ENCODE peak calls at places on chromosomes 1 and 21, in six cellular contexts. P, D, U, Q, F and J are unnamed samples.
A peak's percentile ranks its signal among the peaks of the same experiment; 100 is the strongest.

GRCh38 chr1:73800376-73800775 is 397.6 kb downstream of the LRRIQ3 start:
- DNase-seq in P (no peak), D (no peak), U (no peak), Q (peak; percentile 67), F (no peak), J (no peak)

GRCh38 chr1:88013485-88013884 is 670.6 kb upstream of the PKN2 start:
- DNase-seq in P (no peak), D (no peak), U (no peak), Q (peak; percentile 8), F (no peak), J (no peak)

GRCh38 chr1:21652937-21653743 is 16.0 kb downstream of the RAP1GAP start:
- DNase-seq in P (no peak), D (no peak), U (no peak), Q (no peak), F (no peak), J (no peak)

GRCh38 chr1:67053535-67053784 is 488 bp downstream of the SLC35D1 start:
- DNase-seq in P (peak; percentile 68), D (no peak), U (peak; percentile 68), Q (no peak), F (no peak), J (no peak)

GRCh38 chr1:6208723-6209660 is 3.1 kb downstream of the RNF207 start:
- DNase-seq in P (peak; percentile 82), D (peak; percentile 61), U (peak; percentile 56), Q (peak; percentile 30), F (no peak), J (no peak)

GRCh38 chr21:45825209-45825602 is 156.4 kb upstream of the COL6A1 start:
- DNase-seq in P (no peak), D (peak; percentile 25), U (no peak), Q (no peak), F (peak; percentile 9), J (no peak)

GRCh38 chr1:7707527-7707926 is 63.6 kb upstream of the VAMP3 start:
- DNase-seq in P (no peak), D (no peak), U (no peak), Q (peak; percentile 47), F (no peak), J (no peak)

GRCh38 chr21:45026066-45026745 is 48.2 kb upstream of the ADARB1 start:
- DNase-seq in P (no peak), D (no peak), U (no peak), Q (no peak), F (no peak), J (peak; percentile 12)

GRCh38 chr1:110785612-110786011 is 87.3 kb upstream of the CD53 start:
- DNase-seq in P (no peak), D (no peak), U (no peak), Q (no peak), F (no peak), J (no peak)

GRCh38 chr1:57254006-57254405 is 169.9 kb downstream of the DAB1 start:
- DNase-seq in P (no peak), D (no peak), U (no peak), Q (peak; percentile 41), F (no peak), J (no peak)

GRCh38 chr21:45834821-45835293 is 146.7 kb upstream of the COL6A1 start:
- DNase-seq in P (no peak), D (peak; percentile 20), U (no peak), Q (no peak), F (no peak), J (no peak)

GRCh38 chr1:78325293-78325692 is 165.5 kb upstream of the PTGFR start:
- DNase-seq in P (no peak), D (no peak), U (no peak), Q (no peak), F (no peak), J (no peak)

GRCh38 chr1:27602510-27603319 is 1.2 kb downstream of the AHDC1 start:
- DNase-seq in P (peak; percentile 77), D (no peak), U (peak; percentile 61), Q (no peak), F (peak; percentile 75), J (peak; percentile 80)

GRCh38 chr1:87530042-87530441 is 201.4 kb downstream of the LMO4 start:
- DNase-seq in P (no peak), D (no peak), U (no peak), Q (no peak), F (no peak), J (no peak)

GRCh38 chr1:205073511-205073910 is 10.7 kb downstream of the TMEM81 start:
- DNase-seq in P (no peak), D (no peak), U (no peak), Q (no peak), F (no peak), J (no peak)

GRCh38 chr1:182752077-182752826 is 37.3 kb upstream of the NPL start:
- DNase-seq in P (no peak), D (no peak), U (peak; percentile 16), Q (peak; percentile 94), F (peak; percentile 19), J (no peak)

GRCh38 chr1:9261496-9261895 is 26.9 kb downstream of the H6PD start:
- DNase-seq in P (no peak), D (no peak), U (no peak), Q (no peak), F (no peak), J (no peak)

GRCh38 chr1:209409786-209410185 is 173.7 kb upstream of the CAMK1G start:
- DNase-seq in P (no peak), D (no peak), U (no peak), Q (peak; percentile 93), F (no peak), J (peak; percentile 2)

GRCh38 chr1:6770727-6771567 is 14.3 kb upstream of the CAMTA1 start:
- DNase-seq in P (peak; percentile 23), D (peak; percentile 63), U (no peak), Q (peak; percentile 39), F (no peak), J (no peak)

GRCh38 chr1:16944038-16944437 is 22.3 kb downstream of the CROCC start:
- DNase-seq in P (no peak), D (no peak), U (no peak), Q (no peak), F (no peak), J (no peak)

GRCh38 chr1:229880271-229881170 is 186.5 kb upstream of the GALNT2 start:
- DNase-seq in P (no peak), D (no peak), U (no peak), Q (no peak), F (no peak), J (no peak)

GRCh38 chr1:229879746-229880145 is 187.3 kb upstream of the GALNT2 start:
- DNase-seq in P (no peak), D (no peak), U (no peak), Q (peak; percentile 16), F (no peak), J (no peak)

GRCh38 chr1:229883504-229884200 is 183.4 kb upstream of the GALNT2 start:
- DNase-seq in P (no peak), D (peak; percentile 8), U (no peak), Q (no peak), F (no peak), J (peak; percentile 43)

GRCh38 chr1:229884765-229885164 is 182.3 kb upstream of the GALNT2 start:
- DNase-seq in P (no peak), D (peak; percentile 24), U (no peak), Q (no peak), F (no peak), J (peak; percentile 37)

GRCh38 chr1:229882621-229883020 is 184.4 kb upstream of the GALNT2 start:
- DNase-seq in P (no peak), D (no peak), U (no peak), Q (no peak), F (no peak), J (peak; percentile 7)
- H3K27me3 ChIP-seq in P (no peaks in the 10 kb centered on the region), D (no peaks in the 10 kb centered on the region), U (peaks cover 10% of the 10 kb centered on the region), Q (peaks cover 12% of the 10 kb centered on the region), F (no peaks in the 10 kb centered on the region), J (no peaks in the 10 kb centered on the region)

GRCh38 chr21:32120231-32120630 is 158.6 kb downstream of the MIS18A start:
- DNase-seq in P (no peak), D (no peak), U (no peak), Q (no peak), F (no peak), J (no peak)

GRCh38 chr21:32119389-32119788 is 159.5 kb downstream of the MIS18A start:
- DNase-seq in P (no peak), D (no peak), U (no peak), Q (no peak), F (no peak), J (no peak)

GRCh38 chr21:32122082-32122481 is 156.8 kb downstream of the MIS18A start:
- DNase-seq in P (no peak), D (no peak), U (no peak), Q (no peak), F (no peak), J (no peak)
- H3K27ac ChIP-seq in P (no peak overlapping the region), D (no peak overlapping the region), U (no peak overlapping the region), Q (no peak overlapping the region), F (no peak overlapping the region), J (no peak overlapping the region)

GRCh38 chr1:178165196-178165595 is 71.3 kb downstream of the RASAL2 start:
- DNase-seq in P (no peak), D (no peak), U (no peak), Q (no peak), F (no peak), J (no peak)
- H3K4me1 ChIP-seq in P (no peaks in the 10 kb centered on the region), D (no peaks in the 10 kb centered on the region), U (peaks cover 47% of the 10 kb centered on the region), Q (peaks cover 12% of the 10 kb centered on the region), F (no peaks in the 10 kb centered on the region), J (no peaks in the 10 kb centered on the region)

DNA sequence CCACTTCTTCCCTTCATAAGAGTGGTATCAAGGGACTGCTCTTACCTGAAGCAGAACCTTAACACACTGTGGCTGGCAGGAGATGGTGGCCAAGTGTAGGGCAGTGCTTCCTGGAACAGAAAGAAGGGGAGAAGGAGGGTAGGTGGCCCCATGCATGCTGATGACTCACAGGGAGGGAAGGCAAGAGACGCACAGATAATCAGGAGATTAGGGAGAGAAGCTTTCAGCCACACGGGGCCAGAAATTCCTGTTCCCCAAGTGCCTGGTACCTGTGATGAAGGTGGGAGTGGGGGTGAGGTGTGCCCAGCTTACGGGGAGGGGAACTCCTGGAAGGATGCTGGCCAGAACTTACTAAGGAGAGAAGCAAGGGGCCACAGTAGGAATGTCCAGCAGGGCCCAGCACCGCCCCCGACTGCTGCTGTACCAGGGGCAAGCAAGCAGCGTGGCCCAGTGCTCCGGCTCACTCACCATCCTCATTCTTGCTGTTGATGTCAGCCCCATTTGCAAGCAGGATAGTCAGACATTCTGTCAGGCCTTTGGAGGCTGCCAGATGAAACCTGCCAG is 7.7 kb downstream of the ANKRD35 start:
- DNase-seq in P (no peak), D (no peak), U (no peak), Q (no peak), F (no peak), J (no peak)
- H3K27me3 ChIP-seq in P (peaks cover 11% of the 10 kb centered on the region), D (no peaks in the 10 kb centered on the region), U (no peaks in the 10 kb centered on the region), Q (peaks cover 6% of the 10 kb centered on the region), F (no peaks in the 10 kb centered on the region), J (no peaks in the 10 kb centered on the region)

DNA sequence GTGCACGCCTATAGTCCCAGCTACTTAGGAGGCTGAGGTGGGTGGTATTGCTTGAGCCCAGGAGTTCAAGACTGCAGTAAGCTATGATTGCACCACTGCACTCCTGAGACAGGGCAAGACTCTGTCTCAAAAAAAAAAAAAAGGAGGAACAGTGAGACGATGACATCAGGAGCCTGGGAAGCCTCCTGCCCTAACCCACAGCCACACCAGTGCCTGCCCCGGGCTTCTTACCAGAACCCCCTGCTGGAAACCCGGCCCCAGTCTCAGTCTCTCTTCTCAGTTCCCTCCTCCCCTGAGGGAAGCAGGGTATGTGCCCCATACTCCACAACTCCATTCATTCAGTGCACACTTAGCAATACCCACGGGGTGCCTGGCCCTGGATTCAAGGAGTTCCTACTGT is 9.1 kb downstream of the COL8A2 start:
- DNase-seq in P (no peak), D (no peak), U (no peak), Q (no peak), F (no peak), J (no peak)
- H3K27ac ChIP-seq in P (no peak overlapping the region), D (no peak overlapping the region), U (no peak overlapping the region), Q (peak overlapping the region; percentile 61), F (no peak overlapping the region), J (peak overlapping the region; percentile 95)